ENCODE peak calls at places on chromosomes 3 and 15, in nine cellular contexts. N is fibroblast of lung, D is GM23338, Z is suprapubic skin, B is A549, F is ovary, P is heart left ventricle, H is BE2C, L is lung. V is an unnamed sample.

GRCh38 chr3:176574736-176575135 is 622.5 kb downstream of the TBL1XR1 start:
- DNase-seq in D (no peak), F (no peak), Z (no peak), L (no peak), H (no peak), P (no peak), B (no peak), N (peak; percentile 54), V (no peak)

GRCh38 chr15:80739919-80740318 is 39.3 kb upstream of the CEMIP start:
- DNase-seq in P (no peak), B (no peak), L (no peak), F (no peak), Z (no peak), D (no peak), H (no peak), N (no peak), V (no peak)

GRCh38 chr15:80068578-80068977 is 9.1 kb downstream of the ZFAND6 start:
- DNase-seq in N (peak; percentile 50), L (no peak), Z (no peak), B (no peak), P (no peak), D (no peak), H (no peak), F (no peak), V (no peak)

GRCh38 chr15:101135532-101136166 is 116.2 kb downstream of the CHSY1 start:
- DNase-seq in N (no peak), H (no peak), D (no peak), P (no peak), B (no peak), L (no peak), F (no peak), Z (no peak), V (no peak)

GRCh38 chr15:97694456-97694855 is 266.0 kb upstream of the ARRDC4 start:
- DNase-seq in B (no peak), F (no peak), L (no peak), D (no peak), N (no peak), H (no peak), P (no peak), Z (no peak), V (no peak)

GRCh38 chr15:23686466-23687142 is 501 bp downstream of the NDN start:
- DNase-seq in D (peak; percentile 34), N (peak; percentile 27), Z (no peak), F (peak; percentile 17), P (no peak), H (no peak), B (no peak), L (no peak), V (no peak)

GRCh38 chr3:159560214-159561004 is 428.2 kb upstream of the IL12A start:
- DNase-seq in P (no peak), D (peak; percentile 84), F (no peak), N (peak; percentile 2), L (no peak), H (no peak), B (no peak), Z (no peak), V (no peak)

GRCh38 chr15:78930577-78931388 is 14.1 kb downstream of the CTSH start:
- DNase-seq in D (no peak), Z (no peak), L (no peak), N (peak; percentile 97), B (peak; percentile 82), P (no peak), F (no peak), H (peak; percentile 61), V (no peak)

GRCh38 chr3:27431116-27431515 is 53.1 kb downstream of the SLC4A7 start:
- DNase-seq in D (no peak), Z (no peak), L (peak; percentile 31), B (peak; percentile 87), P (no peak), F (no peak), N (peak; percentile 99), H (no peak), V (no peak)

GRCh38 chr15:56537881-56538280 is 72.9 kb upstream of the MNS1 start:
- DNase-seq in D (no peak), Z (no peak), B (no peak), H (no peak), N (peak; percentile 6), L (no peak), F (no peak), P (no peak), V (no peak)

GRCh38 chr3:50100956-50101845 is 12.5 kb downstream of the RBM5 start:
- DNase-seq in N (peak; percentile 74), L (no peak), D (no peak), P (no peak), B (no peak), F (no peak), H (no peak), Z (no peak), V (no peak)

GRCh38 chr15:69713726-69714559 is 261.3 kb downstream of the RPLP1 start:
- DNase-seq in H (no peak), P (no peak), D (no peak), L (no peak), Z (no peak), B (no peak), N (no peak), F (no peak), V (no peak)

DNA sequence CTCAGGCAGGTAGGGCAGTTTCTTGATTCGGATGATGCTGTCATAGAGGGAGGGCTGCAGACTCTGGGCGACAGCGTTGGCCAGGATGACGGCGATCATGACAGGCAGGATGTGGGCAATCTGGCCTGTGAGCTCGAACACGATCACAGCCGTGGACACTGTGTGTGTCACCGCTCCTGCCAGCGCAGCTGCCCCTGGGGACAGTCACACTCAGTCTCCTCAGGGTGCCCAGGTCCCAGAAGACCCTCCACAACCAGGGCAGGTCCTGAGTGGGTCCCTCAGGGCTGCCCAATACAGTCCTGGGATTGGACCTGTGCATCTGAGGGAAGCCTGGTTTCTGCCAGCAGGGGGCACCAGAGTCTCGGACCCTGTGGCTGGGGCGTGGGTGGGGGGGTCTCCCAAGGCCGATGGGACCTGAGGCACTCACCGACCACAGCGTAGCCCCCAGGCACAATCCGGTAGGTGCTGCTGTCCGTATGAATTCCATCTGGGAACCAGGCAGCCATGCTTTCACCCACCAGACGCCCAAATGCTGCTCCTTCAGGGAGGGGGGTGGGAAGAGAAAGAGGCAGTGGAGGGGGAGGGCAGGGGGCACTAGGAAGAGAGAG is 7.2 kb downstream of the CLCN2 start:
- DNase-seq in P (peak; percentile 50), L (no peak), F (peak; percentile 64), B (peak; percentile 29), N (no peak), Z (no peak), D (peak; percentile 73), H (peak; percentile 82), V (no peak)
- H3K4me1 ChIP-seq in P (no peaks in the 10 kb centered on the region), L (peaks cover 2% of the 10 kb centered on the region), F (peaks cover 13% of the 10 kb centered on the region), B (no peaks in the 10 kb centered on the region), N (no peaks in the 10 kb centered on the region), Z (peaks cover 15% of the 10 kb centered on the region), D (peaks cover 6% of the 10 kb centered on the region), H (no peaks in the 10 kb centered on the region), V (no peaks in the 10 kb centered on the region)

DNA sequence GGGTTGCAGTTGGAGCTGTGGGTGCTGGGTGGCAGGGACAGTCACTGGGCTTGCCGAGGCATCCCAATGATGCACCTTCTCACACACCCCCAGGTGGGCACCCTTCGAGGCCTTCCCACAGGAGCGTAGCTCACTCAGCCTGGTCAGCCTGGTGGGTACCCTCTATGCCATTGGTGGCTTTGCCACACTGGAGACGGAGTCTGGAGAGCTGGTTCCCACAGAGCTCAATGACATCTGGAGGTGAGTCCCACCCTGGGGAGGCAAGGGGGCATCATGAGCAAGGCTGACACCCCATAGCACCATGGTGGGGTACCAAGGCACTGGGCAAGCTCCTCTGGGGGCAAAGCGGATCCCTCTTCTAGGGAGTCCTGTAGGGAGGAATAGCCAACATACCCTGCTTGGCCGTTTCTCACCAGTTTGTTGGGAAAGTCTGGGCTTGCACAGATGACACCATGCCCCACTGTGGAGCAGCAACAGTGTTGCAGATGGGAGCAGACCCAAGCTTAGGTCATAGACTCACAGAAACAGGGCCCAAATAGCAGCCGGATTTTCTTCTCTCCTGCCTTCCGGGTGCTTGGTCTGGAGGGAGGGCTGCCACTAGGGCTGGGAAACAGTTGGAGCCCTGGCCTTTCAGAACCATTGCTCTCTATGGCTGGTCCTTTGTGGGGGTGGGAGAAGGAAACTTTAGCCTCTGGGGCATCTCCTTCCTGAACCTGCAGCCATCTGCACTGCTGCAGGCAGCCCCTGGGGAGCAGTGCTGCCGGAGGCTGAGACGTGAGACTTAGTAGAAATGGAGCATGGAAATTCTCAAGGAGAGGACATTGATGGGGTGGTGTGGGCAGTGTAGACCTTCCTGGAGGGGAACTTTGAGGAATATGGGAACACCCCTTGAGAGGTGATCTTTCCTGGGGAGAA is 5.7 kb downstream of the KLHL40 start:
- DNase-seq in F (no peak), Z (peak; percentile 62), N (no peak), D (no peak), P (no peak), B (no peak), H (no peak), L (no peak), V (no peak)
- H3K4me3 ChIP-seq in F (no peak overlapping the region), Z (no peak overlapping the region), N (no peak overlapping the region), D (no peak overlapping the region), P (no peak overlapping the region), B (no peak overlapping the region), H (no peak overlapping the region), L (no peak overlapping the region), V (no peak overlapping the region)

GRCh38 chr3:194313642-194314430 is 37.3 kb downstream of the CPN2 start:
- DNase-seq in L (no peak), Z (peak; percentile 90), D (peak; percentile 64), N (peak; percentile 61), F (peak; percentile 91), B (no peak), H (peak; percentile 51), P (peak; percentile 24), V (no peak)

GRCh38 chr3:194314669-194315068 is 36.5 kb downstream of the CPN2 start:
- DNase-seq in P (no peak), F (no peak), N (no peak), H (no peak), L (no peak), Z (no peak), B (no peak), D (no peak), V (no peak)

GRCh38 chr3:194316918-194317317 is 34.2 kb downstream of the CPN2 start:
- DNase-seq in F (no peak), Z (no peak), H (no peak), D (no peak), L (no peak), N (no peak), P (no peak), B (no peak), V (no peak)

GRCh38 chr3:194315088-194315964 is 35.8 kb downstream of the CPN2 start:
- DNase-seq in D (peak; percentile 90), H (peak; percentile 93), B (peak; percentile 86), L (peak; percentile 83), P (peak; percentile 89), N (peak; percentile 86), F (peak; percentile 94), Z (peak; percentile 90), V (no peak)

DNA sequence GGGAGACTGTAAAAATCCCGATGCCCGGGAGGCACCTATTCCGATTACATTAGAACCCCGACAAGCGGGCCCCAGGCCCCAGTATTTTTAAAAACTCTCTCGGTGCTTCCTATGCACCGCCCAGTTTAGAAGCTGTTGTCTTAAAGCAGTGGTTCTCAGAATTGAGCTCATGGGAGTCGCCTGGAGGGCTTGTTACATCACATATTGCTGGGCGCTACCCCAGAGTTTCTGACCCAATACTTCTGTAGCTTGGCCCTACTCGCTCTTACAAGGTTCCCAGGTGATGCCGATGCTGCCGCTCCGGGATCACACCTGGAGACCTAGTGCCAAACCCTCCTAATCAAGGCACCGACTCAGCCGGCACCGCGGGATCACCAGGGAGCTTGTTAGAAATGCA is 35.2 kb downstream of the CPN2 start:
- DNase-seq in Z (no peak), N (peak; percentile 36), B (peak; percentile 33), H (no peak), F (peak; percentile 52), P (no peak), D (no peak), L (no peak), V (no peak)
- TF ChIP-seq CTCF in Z (no peak), N (no peak), B (no peak), H (no peak), F (no peak), P (no peak), D (no peak), L (no peak), V (no peak)

GRCh38 chr3:42651248-42652091 is 2.0 kb upstream of the ZBTB47 start:
- DNase-seq in F (no peak), D (no peak), L (no peak), Z (no peak), H (no peak), P (no peak), B (no peak), N (peak; percentile 78), V (no peak)
- H3K4me1 ChIP-seq in F (peaks cover 16% of the 10 kb centered on the region), D (peaks cover 31% of the 10 kb centered on the region), L (peaks cover 23% of the 10 kb centered on the region), Z (peaks cover 51% of the 10 kb centered on the region), H (peaks cover 5% of the 10 kb centered on the region), P (peaks cover 66% of the 10 kb centered on the region), B (peaks cover 37% of the 10 kb centered on the region), N (peaks cover 33% of the 10 kb centered on the region), V (peaks cover 36% of the 10 kb centered on the region)